ENCODE peak calls at places on chromosomes 4 and X, in six cellular contexts. U is ovary, O is A172, B is mucosa of descending colon, Q is caudate nucleus, A is posterior cingulate gyrus. N is an unnamed sample.

GRCh38 chr4:89567936-89568335 is 260.3 kb upstream of the GPRIN3 start:
- DNase-seq in U (no peak), O (no peak), B (no peak), Q (no peak), A (no peak), N (no peak)

GRCh38 chrX:58025979-58026378 is 115.7 kb upstream of the ZXDA start:
- DNase-seq in U (no peak), O (peak), B (no peak), Q (peak), A (peak), N (peak)

GRCh38 chrX:130984782-130985181 is 73.4 kb upstream of the ARHGAP36 start:
- DNase-seq in U (no peak), O (no peak), B (no peak), Q (no peak), A (no peak), N (no peak)

GRCh38 chr4:83405844-83406816 is 49.5 kb downstream of the HELQ start:
- DNase-seq in U (no peak), O (no peak), B (no peak), Q (no peak), A (no peak), N (no peak)

GRCh38 chr4:3305610-3306371 is 13.0 kb downstream of the RGS12 start:
- DNase-seq in U (no peak), O (peak), B (no peak), Q (peak), A (no peak), N (peak)

GRCh38 chrX:12955882-12956703 is 18.8 kb upstream of the TMSB4X start:
- DNase-seq in U (no peak), O (peak), B (peak), Q (no peak), A (no peak), N (peak)

GRCh38 chr4:176063718-176064117 is 1.9 kb upstream of the WDR17 start:
- DNase-seq in U (no peak), O (no peak), B (no peak), Q (peak), A (no peak), N (no peak)

GRCh38 chr4:40910706-40911105 is 161.0 kb downstream of the NSUN7 start:
- DNase-seq in U (no peak), O (peak), B (no peak), Q (no peak), A (no peak), N (no peak)

GRCh38 chr4:105145059-105145912 is 1.4 kb upstream of the TET2 start:
- DNase-seq in U (no peak), O (no peak), B (no peak), Q (no peak), A (no peak), N (no peak)

GRCh38 chr4:6681191-6681590 is 12.5 kb upstream of the S100P start:
- DNase-seq in U (no peak), O (no peak), B (peak), Q (no peak), A (no peak), N (no peak)

GRCh38 chrX:47146121-47146935 is 1.3 kb downstream of the RBM10 start:
- DNase-seq in U (no peak), O (no peak), B (peak), Q (no peak), A (no peak), N (no peak)

N was measured in tibial artery.